ENCODE peak calls at places on chromosomes 11 and 22, in four cellular contexts. One of them, this sample, is unnamed.

GRCh38 chr11:91773090-91773489 is 451.5 kb upstream of the FAT3 start:
- DNase-seq in naive thymus-derived CD4-positive, alpha-beta T cell: no peak
- DNase-seq in RWPE1: no peak
- DNase-seq in tibial nerve: no peak
- DNase-seq in this sample: no peak

GRCh38 chr11:68142441-68143309 is 21.5 kb upstream of the CHKA start:
- DNase-seq in naive thymus-derived CD4-positive, alpha-beta T cell: no peak
- DNase-seq in RWPE1: no peak
- DNase-seq in tibial nerve: no peak
- DNase-seq in this sample: no peak

GRCh38 chr22:36377022-36377631 is 10.6 kb downstream of the MYH9 start:
- DNase-seq in naive thymus-derived CD4-positive, alpha-beta T cell: peak
- DNase-seq in RWPE1: no peak
- DNase-seq in tibial nerve: no peak
- DNase-seq in this sample: no peak

GRCh38 chr22:37996515-37997246 is 12.3 kb upstream of the SOX10 start:
- DNase-seq in naive thymus-derived CD4-positive, alpha-beta T cell: no peak
- DNase-seq in RWPE1: no peak
- DNase-seq in tibial nerve: no peak
- DNase-seq in this sample: no peak

GRCh38 chr11:36726420-36726819 is 128.4 kb upstream of the RAG2 start:
- DNase-seq in naive thymus-derived CD4-positive, alpha-beta T cell: no peak
- DNase-seq in RWPE1: no peak
- DNase-seq in tibial nerve: no peak
- DNase-seq in this sample: no peak

GRCh38 chr11:119856681-119857485 is 127.9 kb upstream of the NECTIN1 start:
- DNase-seq in naive thymus-derived CD4-positive, alpha-beta T cell: no peak
- DNase-seq in RWPE1: no peak
- DNase-seq in tibial nerve: no peak
- DNase-seq in this sample: no peak

GRCh38 chr11:96863520-96863919 is 473.7 kb downstream of the JRKL start:
- DNase-seq in naive thymus-derived CD4-positive, alpha-beta T cell: no peak
- DNase-seq in RWPE1: no peak
- DNase-seq in tibial nerve: no peak
- DNase-seq in this sample: no peak

GRCh38 chr11:76622481-76623094 is 48.0 kb downstream of the LRRC32 start:
- DNase-seq in naive thymus-derived CD4-positive, alpha-beta T cell: no peak
- DNase-seq in RWPE1: no peak
- DNase-seq in tibial nerve: no peak
- DNase-seq in this sample: no peak

GRCh38 chr11:63489879-63490278 is 1.1 kb downstream of the PLAAT5 start:
- DNase-seq in naive thymus-derived CD4-positive, alpha-beta T cell: no peak
- DNase-seq in RWPE1: no peak
- DNase-seq in tibial nerve: no peak
- DNase-seq in this sample: no peak

GRCh38 chr11:110907629-110908028 is 195.4 kb upstream of the ARHGAP20 start:
- DNase-seq in naive thymus-derived CD4-positive, alpha-beta T cell: no peak
- DNase-seq in RWPE1: peak
- DNase-seq in tibial nerve: no peak
- DNase-seq in this sample: no peak

GRCh38 chr22:33163815-33164214 is 105.6 kb upstream of the SYN3 start:
- DNase-seq in naive thymus-derived CD4-positive, alpha-beta T cell: no peak
- DNase-seq in RWPE1: no peak
- DNase-seq in tibial nerve: no peak
- DNase-seq in this sample: no peak

GRCh38 chr11:111694851-111695250 is 71.3 kb downstream of the PPP2R1B start:
- DNase-seq in naive thymus-derived CD4-positive, alpha-beta T cell: no peak
- DNase-seq in RWPE1: no peak
- DNase-seq in tibial nerve: no peak
- DNase-seq in this sample: no peak

GRCh38 chr11:132844956-132845355 is 687.3 kb downstream of the OPCML start:
- DNase-seq in naive thymus-derived CD4-positive, alpha-beta T cell: no peak
- DNase-seq in RWPE1: peak
- DNase-seq in tibial nerve: no peak
- DNase-seq in this sample: no peak

GRCh38 chr11:118211006-118211405 is 13.8 kb downstream of the JAML start:
- DNase-seq in naive thymus-derived CD4-positive, alpha-beta T cell: no peak
- DNase-seq in RWPE1: no peak
- DNase-seq in tibial nerve: no peak
- DNase-seq in this sample: no peak

GRCh38 chr11:62324738-62325556 is 12.3 kb upstream of the ASRGL1 start:
- DNase-seq in naive thymus-derived CD4-positive, alpha-beta T cell: peak
- DNase-seq in RWPE1: no peak
- DNase-seq in tibial nerve: no peak
- DNase-seq in this sample: no peak

GRCh38 chr11:79193663-79194062 is 247.2 kb downstream of the TENM4 start:
- DNase-seq in naive thymus-derived CD4-positive, alpha-beta T cell: no peak
- DNase-seq in RWPE1: no peak
- DNase-seq in tibial nerve: no peak
- DNase-seq in this sample: no peak

GRCh38 chr11:74371269-74372039 is 26.8 kb downstream of the PGM2L1 start:
- DNase-seq in naive thymus-derived CD4-positive, alpha-beta T cell: no peak
- DNase-seq in RWPE1: peak
- DNase-seq in tibial nerve: no peak
- DNase-seq in this sample: no peak

GRCh38 chr11:114315749-114316368 is 19.7 kb downstream of the NNMT start:
- DNase-seq in naive thymus-derived CD4-positive, alpha-beta T cell: no peak
- DNase-seq in RWPE1: no peak
- DNase-seq in tibial nerve: no peak
- DNase-seq in this sample: no peak

GRCh38 chr11:57885298-57886035 is 123.9 kb downstream of the CTNND1 start:
- DNase-seq in naive thymus-derived CD4-positive, alpha-beta T cell: no peak
- DNase-seq in RWPE1: peak
- DNase-seq in tibial nerve: no peak
- DNase-seq in this sample: peak

GRCh38 chr11:92865352-92865751 is 104.1 kb upstream of the MTNR1B start:
- DNase-seq in naive thymus-derived CD4-positive, alpha-beta T cell: no peak
- DNase-seq in RWPE1: no peak
- DNase-seq in tibial nerve: no peak
- DNase-seq in this sample: no peak

GRCh38 chr11:72686639-72687215 is 12.5 kb upstream of the PDE2A start:
- DNase-seq in naive thymus-derived CD4-positive, alpha-beta T cell: no peak
- DNase-seq in RWPE1: no peak
- DNase-seq in tibial nerve: no peak
- DNase-seq in this sample: no peak

GRCh38 chr11:85965202-85965601 is 103.7 kb downstream of the PICALM start:
- DNase-seq in naive thymus-derived CD4-positive, alpha-beta T cell: no peak
- DNase-seq in RWPE1: no peak
- DNase-seq in tibial nerve: no peak
- DNase-seq in this sample: no peak

GRCh38 chr11:3220101-3220500 is 1.5 kb upstream of the MRGPRG start:
- DNase-seq in naive thymus-derived CD4-positive, alpha-beta T cell: no peak
- DNase-seq in RWPE1: no peak
- DNase-seq in tibial nerve: no peak
- DNase-seq in this sample: no peak

GRCh38 chr22:28246392-28246791 is 327.3 kb upstream of the PITPNB start:
- DNase-seq in naive thymus-derived CD4-positive, alpha-beta T cell: no peak
- DNase-seq in RWPE1: no peak
- DNase-seq in tibial nerve: no peak
- DNase-seq in this sample: no peak

GRCh38 chr11:61697093-61697492 is 16.9 kb downstream of the DAGLA start:
- DNase-seq in naive thymus-derived CD4-positive, alpha-beta T cell: no peak
- DNase-seq in RWPE1: peak
- DNase-seq in tibial nerve: no peak
- DNase-seq in this sample: no peak

GRCh38 chr22:45475063-45475747 is 27.5 kb upstream of the FBLN1 start:
- DNase-seq in naive thymus-derived CD4-positive, alpha-beta T cell: no peak
- DNase-seq in RWPE1: no peak
- DNase-seq in tibial nerve: no peak
- DNase-seq in this sample: no peak

GRCh38 chr22:27531782-27532530 is 269.6 kb downstream of the MN1 start:
- DNase-seq in naive thymus-derived CD4-positive, alpha-beta T cell: no peak
- DNase-seq in RWPE1: peak
- DNase-seq in tibial nerve: no peak
- DNase-seq in this sample: no peak

GRCh38 chr11:13012037-13012693 is 3.0 kb downstream of the RASSF10 start:
- DNase-seq in naive thymus-derived CD4-positive, alpha-beta T cell: no peak
- DNase-seq in RWPE1: no peak
- DNase-seq in tibial nerve: no peak
- DNase-seq in this sample: no peak

GRCh38 chr11:11966354-11966741 is 42.1 kb downstream of the DKK3 start:
- DNase-seq in naive thymus-derived CD4-positive, alpha-beta T cell: no peak
- DNase-seq in RWPE1: no peak
- DNase-seq in tibial nerve: no peak
- DNase-seq in this sample: no peak

GRCh38 chr11:77668760-77669159 is 31.2 kb upstream of the CLNS1A start:
- DNase-seq in naive thymus-derived CD4-positive, alpha-beta T cell: no peak
- DNase-seq in RWPE1: no peak
- DNase-seq in tibial nerve: no peak
- DNase-seq in this sample: no peak

GRCh38 chr11:17412488-17413180 is 24.2 kb upstream of the KCNJ11 start:
- DNase-seq in naive thymus-derived CD4-positive, alpha-beta T cell: no peak
- DNase-seq in RWPE1: no peak
- DNase-seq in tibial nerve: no peak
- DNase-seq in this sample: no peak
- H3K27ac ChIP-seq in naive thymus-derived CD4-positive, alpha-beta T cell: no peak
- H3K27ac ChIP-seq in RWPE1: no peak
- H3K27ac ChIP-seq in tibial nerve: no peak
- H3K27ac ChIP-seq in this sample: no peak

GRCh38 chr11:124761301-124762021 is 629 bp downstream of the ESAM start:
- DNase-seq in naive thymus-derived CD4-positive, alpha-beta T cell: no peak
- DNase-seq in RWPE1: no peak
- DNase-seq in tibial nerve: no peak
- DNase-seq in this sample: no peak
- H3K27ac ChIP-seq in naive thymus-derived CD4-positive, alpha-beta T cell: no peak
- H3K27ac ChIP-seq in RWPE1: no peak
- H3K27ac ChIP-seq in tibial nerve: peak
- H3K27ac ChIP-seq in this sample: peak

GRCh38 chr22:20802922-20803553 is 29.1 kb downstream of the SERPIND1 start:
- DNase-seq in naive thymus-derived CD4-positive, alpha-beta T cell: no peak
- DNase-seq in RWPE1: no peak
- DNase-seq in tibial nerve: no peak
- DNase-seq in this sample: no peak
- H3K27ac ChIP-seq in naive thymus-derived CD4-positive, alpha-beta T cell: no peak
- H3K27ac ChIP-seq in RWPE1: no peak
- H3K27ac ChIP-seq in tibial nerve: no peak
- H3K27ac ChIP-seq in this sample: no peak

GRCh38 chr22:25478573-25478972 is 85.9 kb upstream of the GRK3 start:
- DNase-seq in naive thymus-derived CD4-positive, alpha-beta T cell: no peak
- DNase-seq in RWPE1: no peak
- DNase-seq in tibial nerve: no peak
- DNase-seq in this sample: no peak

GRCh38 chr22:25472382-25472781 is 92.1 kb upstream of the GRK3 start:
- DNase-seq in naive thymus-derived CD4-positive, alpha-beta T cell: no peak
- DNase-seq in RWPE1: no peak
- DNase-seq in tibial nerve: no peak
- DNase-seq in this sample: no peak

GRCh38 chr22:25478111-25478510 is 86.4 kb upstream of the GRK3 start:
- DNase-seq in naive thymus-derived CD4-positive, alpha-beta T cell: no peak
- DNase-seq in RWPE1: no peak
- DNase-seq in tibial nerve: no peak
- DNase-seq in this sample: no peak

GRCh38 chr22:25477358-25477757 is 87.1 kb upstream of the GRK3 start:
- DNase-seq in naive thymus-derived CD4-positive, alpha-beta T cell: no peak
- DNase-seq in RWPE1: no peak
- DNase-seq in tibial nerve: no peak
- DNase-seq in this sample: no peak

DNA sequence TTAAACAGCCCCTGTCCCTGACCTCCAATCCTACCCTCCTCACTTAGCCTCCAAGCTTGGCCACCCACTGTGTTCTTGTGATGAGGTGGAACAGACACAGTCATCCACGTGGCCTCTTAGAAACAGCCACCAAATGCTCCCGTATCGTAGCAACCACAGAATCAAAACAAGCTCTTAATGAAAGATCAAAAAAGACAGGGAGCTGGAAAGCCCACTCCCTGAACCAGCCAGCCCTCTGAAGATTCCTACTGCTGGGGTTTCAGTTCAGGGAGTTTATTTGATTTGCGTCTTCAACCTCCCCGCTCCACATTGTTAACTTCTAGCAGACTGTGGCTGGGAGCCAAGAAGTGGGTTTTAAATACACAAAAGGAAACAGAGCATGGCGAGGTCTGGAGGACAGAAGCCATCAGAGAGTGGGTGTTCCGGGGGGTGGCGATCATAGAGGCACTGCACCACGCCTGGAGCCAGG is 88.9 kb upstream of the GRK3 start:
- DNase-seq in naive thymus-derived CD4-positive, alpha-beta T cell: no peak
- DNase-seq in RWPE1: no peak
- DNase-seq in tibial nerve: no peak
- DNase-seq in this sample: no peak
- H3K27ac ChIP-seq in naive thymus-derived CD4-positive, alpha-beta T cell: no peak
- H3K27ac ChIP-seq in RWPE1: no peak
- H3K27ac ChIP-seq in tibial nerve: no peak
- H3K27ac ChIP-seq in this sample: no peak

This sample was measured in caudate nucleus.